ENCODE peak calls at places on chromosomes 13 and 19, in nine cellular contexts. O is posterior cingulate gyrus; L is effector memory CD4-positive, alpha-beta T cell; D is stimulated activated CD4-positive, alpha-beta T cell treated with anti-CD3 and anti-CD28 coated beads, Interleukin-2, amount 100 ng/mL, for 24 hours; S is H9; I is lung; H is body of pancreas; P is ELF-1; U is stimulated activated CD8-positive, alpha-beta memory T cell treated with anti-CD3 and anti-CD28 coated beads, Interleukin-12 subunit alpha, Interleukin-12 subunit beta, amount 100 ng/mL, for 4 hours. J is an unnamed sample.

GRCh38 chr19:483332-484072 is 12.8 kb upstream of the MADCAM1 start:
- DNase-seq in O (peak), L (no peak), D (no peak), S (no peak), I (no peak), H (no peak), P (no peak), U (no peak), J (no peak)

GRCh38 chr19:17680235-17680722 is 7.9 kb downstream of the UNC13A start:
- DNase-seq in O (peak), L (no peak), D (peak), S (peak), I (peak), H (peak), P (peak), U (peak), J (no peak)

GRCh38 chr19:16274466-16274865 is 50.2 kb upstream of the KLF2 start:
- DNase-seq in O (no peak), L (no peak), D (no peak), S (no peak), I (no peak), H (no peak), P (no peak), U (no peak), J (no peak)

GRCh38 chr19:5060591-5061339 is 91.9 kb downstream of the KDM4B start:
- DNase-seq in O (no peak), L (no peak), D (no peak), S (no peak), I (no peak), H (no peak), P (no peak), U (no peak), J (no peak)

GRCh38 chr13:60012503-60012902 is 151.2 kb downstream of the DIAPH3 start:
- DNase-seq in O (no peak), L (no peak), D (no peak), S (no peak), I (no peak), H (peak), P (no peak), U (no peak), J (no peak)

GRCh38 chr19:30453768-30454167 is 81.6 kb downstream of the ZNF536 start:
- DNase-seq in O (no peak), L (no peak), D (no peak), S (no peak), I (no peak), H (no peak), P (no peak), U (no peak), J (no peak)

GRCh38 chr13:113636266-113636963 is 21.6 kb downstream of the ATP4B start:
- DNase-seq in O (no peak), L (no peak), D (no peak), S (no peak), I (no peak), H (no peak), P (no peak), U (no peak), J (no peak)

GRCh38 chr13:57437587-57437986 is 194.0 kb upstream of the PCDH17 start:
- DNase-seq in O (no peak), L (no peak), D (no peak), S (peak), I (no peak), H (no peak), P (peak), U (no peak), J (no peak)

GRCh38 chr13:64289702-64290101 is 2874.1 kb upstream of the PCDH20 start:
- DNase-seq in O (no peak), L (no peak), D (no peak), S (no peak), I (no peak), H (no peak), P (no peak), U (no peak), J (no peak)

GRCh38 chr13:51152713-51153112 is 41.6 kb upstream of the C13orf42 start:
- DNase-seq in O (no peak), L (no peak), D (no peak), S (no peak), I (no peak), H (no peak), P (peak), U (no peak), J (no peak)

GRCh38 chr13:74930402-74931165 is 551.4 kb downstream of the TBC1D4 start:
- DNase-seq in O (no peak), L (no peak), D (no peak), S (no peak), I (no peak), H (no peak), P (no peak), U (no peak), J (no peak)

GRCh38 chr19:7679017-7679720 is 1.5 kb upstream of the TRAPPC5 start:
- DNase-seq in O (no peak), L (peak), D (peak), S (no peak), I (no peak), H (peak), P (no peak), U (peak), J (peak)

GRCh38 chr19:55419624-55420236 is 12.1 kb upstream of the UBE2S start:
- DNase-seq in O (no peak), L (no peak), D (no peak), S (no peak), I (no peak), H (no peak), P (no peak), U (no peak), J (no peak)

GRCh38 chr19:7410946-7411345 is 62.2 kb downstream of the ARHGEF18 start:
- DNase-seq in O (peak), L (no peak), D (no peak), S (no peak), I (no peak), H (no peak), P (no peak), U (no peak), J (no peak)

GRCh38 chr19:12939292-12939606 is 840 bp downstream of the CALR start:
- DNase-seq in O (no peak), L (no peak), D (peak), S (no peak), I (no peak), H (no peak), P (no peak), U (no peak), J (no peak)

GRCh38 chr13:64704121-64704520 is 2526.0 kb downstream of the PCDH9 start:
- DNase-seq in O (no peak), L (no peak), D (no peak), S (no peak), I (no peak), H (no peak), P (no peak), U (no peak), J (no peak)